ENCODE peak calls at places on chromosomes 13 and 19, in seven cellular contexts. M, U, S, N, A, C and O are unnamed samples.

GRCh38 chr19:33143897-33144405 is 12.0 kb downstream of the WDR88 start:
- DNase-seq in C (peak; percentile 88), A (peak; percentile 38), M (peak; percentile 62), U (peak; percentile 77), N (peak; percentile 83), S (peak; percentile 38), O (peak; percentile 79)

GRCh38 chr13:34430294-34430693 is 511.8 kb upstream of the NBEA start:
- DNase-seq in C (no peak), A (no peak), S (no peak), U (no peak), M (no peak), N (no peak), O (no peak)

GRCh38 chr13:79932556-79932955 is 408.4 kb downstream of the SPRY2 start:
- DNase-seq in M (peak; percentile 21), N (no peak), A (no peak), C (no peak), U (no peak), S (no peak), O (no peak)

GRCh38 chr19:4582112-4582553 is 22.6 kb upstream of the SEMA6B start:
- DNase-seq in N (peak; percentile 45), C (peak; percentile 34), A (no peak), U (no peak), S (no peak), M (no peak), O (no peak)

GRCh38 chr13:110680852-110681251 is 25.1 kb downstream of the CARS2 start:
- DNase-seq in U (no peak), M (peak; percentile 26), S (peak; percentile 10), N (peak; percentile 80), C (peak; percentile 69), A (peak; percentile 35), O (peak; percentile 46)

GRCh38 chr19:53982611-53983010 is 8.8 kb upstream of the CACNG6 start:
- DNase-seq in N (peak; percentile 47), M (peak; percentile 67), U (peak; percentile 67), C (peak; percentile 80), A (no peak), S (no peak), O (peak; percentile 44)

GRCh38 chr19:56333506-56333905 is 18.9 kb upstream of the ZSCAN5A start:
- DNase-seq in S (peak; percentile 48), C (peak; percentile 64), N (peak; percentile 71), U (peak; percentile 77), M (peak; percentile 87), A (peak; percentile 61), O (peak; percentile 48)

GRCh38 chr19:518292-519231 is 11.3 kb downstream of the TPGS1 start:
- DNase-seq in S (no peak), A (no peak), N (peak; percentile 87), M (no peak), C (no peak), U (peak; percentile 92), O (peak; percentile 76)

GRCh38 chr13:31756346-31756745 is 17.0 kb downstream of the RXFP2 start:
- DNase-seq in U (no peak), M (peak; percentile 40), A (no peak), C (no peak), N (no peak), S (no peak), O (no peak)

GRCh38 chr13:59680429-59681024 is 483.2 kb downstream of the DIAPH3 start:
- DNase-seq in M (peak; percentile 39), S (peak; percentile 7), A (peak; percentile 39), N (peak; percentile 56), U (no peak), C (no peak), O (peak; percentile 35)

GRCh38 chr13:63449549-63449948 is 2033.9 kb upstream of the PCDH20 start:
- DNase-seq in M (no peak), A (no peak), N (no peak), C (no peak), S (no peak), U (no peak), O (no peak)

DNA sequence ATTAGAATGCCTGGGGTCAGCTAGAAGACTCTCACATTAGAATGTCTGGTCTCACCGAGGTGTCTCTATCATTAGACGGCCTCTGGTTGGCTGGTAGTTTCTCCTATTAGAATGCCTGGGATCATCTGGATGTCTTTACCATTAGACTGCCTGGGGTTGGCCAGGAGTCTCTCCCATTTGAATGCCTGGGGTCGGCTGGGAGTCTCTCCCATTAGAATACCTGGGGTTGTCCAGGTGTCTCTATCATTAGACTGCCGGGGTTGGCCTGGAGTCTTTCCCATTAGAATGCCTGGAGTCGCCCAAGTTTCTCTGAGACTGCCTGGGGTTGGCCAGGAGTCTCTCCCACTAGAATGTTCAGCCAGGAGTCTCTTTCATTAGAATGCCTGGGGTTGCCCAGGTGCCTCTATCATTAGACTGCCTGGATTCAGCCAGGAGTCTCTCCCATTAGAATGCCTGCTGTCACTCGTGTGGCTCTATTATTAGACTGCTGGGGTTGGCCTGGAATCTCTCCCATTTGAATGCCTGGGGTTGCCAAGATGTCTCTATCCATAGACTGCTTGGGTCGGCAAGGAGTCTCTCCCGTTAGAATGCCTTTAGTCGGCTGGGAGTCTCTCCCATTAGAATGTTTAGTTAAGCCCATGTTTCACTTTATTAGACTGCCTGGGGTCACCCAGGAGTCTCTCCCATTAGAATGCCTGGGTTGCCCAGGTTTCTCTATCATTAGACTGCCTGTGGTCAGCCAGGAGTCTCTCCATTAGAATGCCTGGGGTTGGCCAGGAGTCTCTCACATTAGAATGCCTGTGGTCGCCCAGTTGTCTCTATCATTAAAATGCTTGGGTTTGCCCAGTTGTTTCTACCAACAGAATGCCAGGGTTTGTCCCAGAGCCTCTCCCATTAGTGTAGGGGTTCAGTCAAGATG is 1467.8 kb downstream of the UQCRFS1 start:
- DNase-seq in U (no peak), A (no peak), C (no peak), M (no peak), S (no peak), N (no peak), O (no peak)
- TF ChIP-seq EZH2phosphoT487 in U (no peak), A (no peak), C (no peak), M (no peak), S (no peak), N (no peak), O (no peak)

DNA sequence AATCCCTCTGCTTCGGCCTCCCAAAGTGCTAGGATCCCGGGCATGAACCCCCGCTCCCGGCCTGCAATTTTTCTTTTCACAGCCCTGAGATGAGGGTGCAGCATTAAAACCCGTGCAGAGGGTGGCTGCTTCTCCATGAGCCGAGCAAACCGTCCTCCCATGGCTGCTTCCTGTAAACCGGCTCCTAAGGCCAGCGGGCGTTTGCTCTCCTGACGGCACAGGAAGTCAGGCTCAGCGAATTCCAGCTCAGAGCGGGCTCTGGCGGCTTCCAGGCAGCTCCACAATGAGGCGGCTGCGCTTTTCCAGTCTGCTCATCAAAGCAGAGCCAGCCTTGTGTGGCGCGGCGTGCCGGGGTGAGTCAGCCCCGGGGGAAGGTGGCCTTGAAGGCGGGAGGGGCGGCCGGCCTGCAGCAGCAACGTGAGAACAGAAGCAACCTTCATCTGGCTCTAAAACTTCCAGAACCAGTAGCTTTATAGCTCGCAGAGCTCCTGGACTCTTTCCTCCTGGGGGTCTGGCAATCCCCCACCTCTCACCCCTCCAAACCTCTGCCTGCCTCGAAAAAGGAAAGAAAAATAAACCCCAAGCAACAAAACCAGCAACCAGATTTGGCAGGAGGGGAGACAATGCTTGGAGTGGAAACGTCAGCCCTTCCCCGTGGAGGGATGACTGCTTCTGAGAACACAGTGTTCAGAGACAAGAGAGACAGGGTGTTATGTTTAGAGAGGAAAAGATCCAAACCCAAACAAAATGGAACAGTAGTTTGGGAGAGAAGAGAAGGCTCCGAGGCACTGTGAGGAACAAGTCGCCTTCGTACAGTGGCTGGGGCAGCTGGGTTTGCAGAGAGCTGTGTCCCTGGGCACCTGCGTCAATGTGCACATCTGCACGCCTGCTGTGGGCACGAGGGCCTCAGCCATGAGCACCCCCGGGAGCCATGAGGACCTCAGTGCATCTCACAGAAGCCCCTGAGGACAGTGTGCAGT is 67.8 kb downstream of the GADD45B start:
- DNase-seq in C (peak; percentile 91), S (peak; percentile 91), A (peak; percentile 46), N (peak; percentile 97), M (peak; percentile 94), U (peak; percentile 98), O (peak; percentile 97)
- TF ChIP-seq CTCF in C (peak; percentile 41), S (no peak), A (no peak), N (peak; percentile 26), M (peak; percentile 35), U (peak; percentile 48), O (no peak)

GRCh38 chr19:3369337-3370213 is 3.2 kb downstream of the NFIC start:
- DNase-seq in C (no peak), M (peak; percentile 59), N (peak; percentile 59), A (no peak), U (peak; percentile 76), S (no peak), O (peak; percentile 57)
- TF ChIP-seq EZH2phosphoT487 in C (no peak), M (no peak), N (no peak), A (no peak), U (peak; percentile 19), S (no peak), O (peak; percentile 82)

GRCh38 chr19:40594657-40595077 is 6.5 kb upstream of the LTBP4 start:
- DNase-seq in A (no peak), N (no peak), M (peak; percentile 39), S (no peak), C (no peak), U (no peak), O (no peak)
- TF ChIP-seq CTCF in A (no peak), N (no peak), M (no peak), S (no peak), C (no peak), U (no peak), O (no peak)

GRCh38 chr13:25046985-25047660 is 48.8 kb upstream of the PABPC3 start:
- DNase-seq in N (peak; percentile 82), M (no peak), C (peak; percentile 57), U (peak; percentile 43), A (no peak), S (no peak), O (peak; percentile 83)
- TF ChIP-seq EZH2phosphoT487 in N (no peak), M (no peak), C (no peak), U (no peak), A (no peak), S (no peak), O (no peak)

DNA sequence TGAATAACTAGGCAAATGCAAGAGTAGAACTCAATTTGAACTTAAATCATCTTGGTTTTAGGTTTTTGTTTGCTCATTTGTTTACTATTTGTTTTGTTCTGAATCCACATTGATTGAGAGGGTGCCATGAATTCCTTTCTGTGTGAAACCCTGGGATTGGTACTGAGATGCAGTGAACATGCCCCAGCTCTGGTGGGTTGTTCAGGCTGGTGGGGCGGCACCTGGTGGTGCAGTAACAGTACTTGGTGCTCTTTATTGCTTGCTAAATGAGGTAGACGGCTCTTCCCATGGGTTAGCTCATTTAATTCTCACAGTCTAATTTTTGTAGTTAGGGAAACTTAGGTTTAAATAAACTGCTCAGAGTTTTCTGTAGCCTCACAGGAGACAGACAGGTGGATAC is 48.4 kb downstream of the WASF3 start:
- DNase-seq in N (peak; percentile 78), S (no peak), U (no peak), A (peak; percentile 21), C (no peak), M (peak; percentile 22), O (peak; percentile 43)
- TF ChIP-seq CTCF in N (peak; percentile 63), S (no peak), U (no peak), A (peak; percentile 64), C (no peak), M (peak; percentile 50), O (peak; percentile 50)

DNA sequence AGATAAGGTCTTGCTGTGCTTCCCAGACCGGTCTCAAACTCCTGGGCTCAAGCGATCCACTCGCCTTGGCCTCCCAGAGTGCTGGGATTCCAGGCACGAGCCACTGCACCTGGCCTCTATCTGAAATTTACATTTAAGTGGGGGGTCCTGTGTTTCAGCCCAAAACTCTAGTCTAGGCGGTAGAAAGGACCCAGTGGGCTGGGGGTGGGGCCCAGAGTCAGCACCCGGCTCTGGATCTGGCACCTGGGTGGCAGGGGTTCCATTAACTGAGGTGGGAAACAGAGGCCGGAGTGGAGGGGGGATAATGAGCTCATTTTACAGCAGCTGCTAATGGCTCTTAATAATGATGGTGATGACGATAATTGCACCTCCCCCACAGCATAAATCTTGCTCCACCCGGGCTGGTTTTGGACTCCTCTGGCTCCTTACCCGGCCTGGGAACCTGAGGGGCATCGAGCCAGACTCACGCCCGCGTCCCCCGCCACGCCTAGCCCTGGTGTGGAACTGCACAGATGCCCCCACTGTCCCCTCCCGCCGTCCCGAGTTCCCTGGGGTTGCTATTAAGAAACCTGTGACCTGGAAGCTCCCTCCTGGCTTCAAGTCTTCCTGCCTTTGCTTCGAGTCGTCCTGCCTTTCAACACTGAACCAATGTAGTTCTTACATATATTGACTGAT is 17.8 kb upstream of the KLF2 start:
- DNase-seq in A (no peak), M (no peak), N (peak; percentile 63), S (no peak), U (no peak), C (no peak), O (no peak)
- TF ChIP-seq EZH2phosphoT487 in A (no peak), M (no peak), N (no peak), S (no peak), U (no peak), C (no peak), O (no peak)